ENCODE peak calls at places on chromosomes 3 and 15, in seven cellular contexts. M is psoas muscle, K is ovary, U is upper lobe of right lung, F is cardiac muscle cell, T is body of pancreas, V is Panc1. C is an unnamed sample.

GRCh38 chr3:32258869-32259268 is 20.4 kb downstream of the CMTM8 start:
- DNase-seq in F (no peak), V (no peak), M (no peak), T (no peak), U (no peak), K (no peak), C (no peak)

GRCh38 chr3:113269661-113270060 is 58.3 kb downstream of the BOC start:
- DNase-seq in M (no peak), V (no peak), T (peak), F (no peak), K (no peak), U (no peak), C (no peak)

GRCh38 chr15:75042730-75043508 is 19.5 kb downstream of the PPCDC start:
- DNase-seq in K (peak), T (peak), M (peak), F (peak), V (no peak), U (peak), C (peak)

GRCh38 chr3:184334470-184335158 is 2.8 kb upstream of the FAM131A start:
- DNase-seq in K (no peak), T (no peak), F (no peak), M (peak), U (no peak), V (peak), C (no peak)

GRCh38 chr3:155326249-155326648 is 32.8 kb upstream of the STRIT1 start:
- DNase-seq in F (no peak), K (no peak), V (no peak), T (no peak), M (no peak), U (no peak), C (no peak)

GRCh38 chr3:120052685-120053084 is 41.6 kb downstream of the GSK3B start:
- DNase-seq in F (no peak), V (no peak), T (no peak), U (no peak), K (no peak), M (no peak), C (no peak)

GRCh38 chr3:127735767-127736693 is 63.3 kb downstream of the ABTB1 start:
- DNase-seq in V (no peak), F (no peak), K (peak), T (peak), M (no peak), U (no peak), C (no peak)

GRCh38 chr3:106025151-106025722 is 156.4 kb upstream of the CBLB start:
- DNase-seq in K (no peak), M (no peak), T (peak), U (peak), F (no peak), V (no peak), C (peak)

GRCh38 chr15:63449711-63450110 is 54.7 kb upstream of the USP3 start:
- DNase-seq in V (no peak), T (no peak), U (no peak), M (no peak), K (no peak), F (no peak), C (no peak)

GRCh38 chr3:46663611-46664135 is 29.8 kb downstream of the ALS2CL start:
- DNase-seq in F (peak), U (peak), V (no peak), M (peak), K (peak), T (no peak), C (peak)

GRCh38 chr3:59364471-59364870 is 314.6 kb upstream of the CFAP20DC start:
- DNase-seq in V (no peak), F (no peak), T (no peak), K (no peak), U (no peak), M (no peak), C (no peak)

GRCh38 chr3:72593881-72594397 is 254.3 kb downstream of the SHQ1 start:
- DNase-seq in M (no peak), F (no peak), U (no peak), K (no peak), V (no peak), T (no peak), C (no peak)

GRCh38 chr15:100684591-100684990 is 82.2 kb downstream of the ASB7 start:
- DNase-seq in T (no peak), K (peak), V (no peak), M (no peak), U (peak), F (no peak), C (no peak)

GRCh38 chr3:152031321-152031720 is 157.9 kb downstream of the SUCNR1 start:
- DNase-seq in M (no peak), F (no peak), U (no peak), T (no peak), V (no peak), K (no peak), C (no peak)

GRCh38 chr3:186400677-186401076 is 38.6 kb upstream of the DGKG start:
- DNase-seq in K (no peak), V (no peak), T (no peak), F (no peak), U (no peak), M (no peak), C (no peak)

GRCh38 chr15:51103330-51103729 is 8.6 kb upstream of the TNFAIP8L3 start:
- DNase-seq in U (no peak), K (no peak), F (no peak), V (no peak), T (no peak), M (no peak), C (no peak)

DNA sequence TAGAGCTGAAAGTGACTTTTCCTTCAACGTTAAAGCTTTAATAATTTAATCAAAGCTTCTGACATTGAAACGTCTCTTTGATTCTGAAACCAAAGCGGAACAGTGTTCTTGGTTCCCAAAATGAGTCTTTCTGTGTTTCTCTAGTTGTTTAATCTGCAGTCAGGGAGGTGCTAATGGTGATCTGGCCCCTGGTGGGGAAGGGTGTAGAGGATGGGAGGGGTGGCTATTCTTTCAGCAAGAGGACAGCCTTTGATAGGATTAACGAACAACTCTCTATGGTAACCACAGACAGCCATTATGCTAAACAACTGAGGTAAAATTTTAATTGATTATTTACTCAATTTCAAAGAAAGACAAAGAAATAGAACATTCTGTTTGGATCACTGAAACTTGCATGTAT is 79.9 kb upstream of the CADPS start:
- DNase-seq in F (no peak), K (no peak), V (no peak), U (no peak), T (no peak), M (no peak), C (no peak)
- H3K4me3 ChIP-seq in F (no peak), K (no peak), V (no peak), U (no peak), T (no peak), M (no peak), C (no peak)

DNA sequence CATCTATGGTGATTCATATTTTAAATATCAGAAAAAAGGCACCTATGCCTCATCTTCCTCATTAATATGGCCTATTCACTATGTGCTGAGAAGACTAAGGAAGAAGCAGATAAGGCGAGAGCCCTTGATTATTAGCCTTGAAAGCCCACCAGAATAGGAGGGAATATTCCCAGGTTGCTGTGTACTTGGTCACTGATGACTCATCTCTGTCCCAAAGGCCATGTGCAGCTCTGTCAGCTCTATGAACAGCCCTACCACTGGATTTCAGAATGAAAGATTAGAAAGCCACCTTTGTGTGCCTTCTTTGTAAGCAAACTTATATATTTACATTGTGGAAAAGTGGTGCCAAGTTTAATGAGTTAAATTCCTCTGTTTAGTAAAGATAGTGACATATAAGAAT is 211.5 kb downstream of the NFKBIZ start:
- DNase-seq in U (no peak), F (no peak), K (no peak), M (no peak), T (no peak), V (no peak), C (no peak)
- TF ChIP-seq CTCF in U (no peak), F (no peak), K (no peak), M (no peak), T (no peak), V (no peak), C (no peak)

DNA sequence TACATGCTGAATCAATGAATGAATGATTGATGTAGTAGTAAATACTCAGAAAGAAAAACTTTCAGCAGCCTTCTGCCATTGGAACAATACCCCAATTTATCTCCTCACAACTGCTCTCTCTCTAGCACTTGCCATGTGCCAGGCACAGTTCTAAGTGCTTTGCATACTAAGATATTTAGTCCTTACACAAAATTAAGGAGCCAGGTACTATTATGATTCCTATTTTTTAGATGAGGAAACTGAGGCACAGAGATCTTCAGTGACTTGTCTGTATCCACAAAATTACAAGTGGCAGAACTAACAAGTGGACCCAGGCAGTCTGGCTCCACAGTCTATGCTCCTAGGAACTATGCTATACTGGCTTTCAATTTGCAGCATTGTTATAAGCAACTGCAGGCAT is 279.2 kb downstream of the LSAMP start:
- DNase-seq in M (no peak), F (no peak), V (no peak), T (no peak), U (no peak), K (no peak), C (no peak)
- H3K27ac ChIP-seq in M (no peak), F (no peak), V (no peak), T (no peak), U (no peak), K (no peak), C (no peak)

DNA sequence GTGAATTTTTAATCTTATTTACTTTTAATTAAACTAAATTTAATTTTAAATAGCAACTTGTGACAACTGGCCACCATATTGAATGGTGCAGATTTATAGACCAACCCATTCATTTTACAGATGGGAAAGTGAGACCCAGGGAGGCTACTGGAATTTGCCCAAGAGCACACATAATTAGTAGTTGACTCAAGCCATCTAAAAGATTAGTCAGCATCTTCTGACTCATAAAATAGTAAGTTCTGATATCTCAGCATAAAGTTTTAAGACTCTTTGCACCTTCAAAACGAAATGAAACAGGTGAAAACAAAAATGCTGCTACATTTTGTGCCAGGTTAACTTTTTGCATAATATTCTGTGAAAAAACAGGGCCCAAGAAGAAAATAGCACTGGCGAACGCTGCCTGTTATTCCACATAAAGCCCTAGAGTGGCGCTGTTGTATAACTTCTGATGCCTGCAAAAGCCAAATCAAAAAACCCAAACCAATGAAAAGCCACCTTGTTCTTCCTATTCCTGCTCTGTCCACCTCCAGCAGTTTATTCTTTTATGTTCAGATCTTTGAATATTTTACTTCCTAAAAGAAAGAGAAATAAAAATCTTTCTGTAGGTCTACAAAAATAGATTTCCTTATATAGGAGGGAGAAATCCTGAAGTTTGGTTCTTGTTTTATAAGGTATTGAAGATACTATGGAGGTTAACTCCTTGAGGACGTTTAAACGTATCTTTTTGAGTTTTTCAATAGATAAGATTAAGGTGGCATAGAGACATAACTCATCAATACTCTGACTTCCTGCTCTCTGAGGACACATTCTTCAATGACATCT is 62.8 kb downstream of the OTOL1 start:
- DNase-seq in M (no peak), T (peak), V (peak), U (no peak), K (no peak), F (peak), C (no peak)
- H3K4me3 ChIP-seq in M (no peak), T (no peak), V (no peak), U (no peak), K (no peak), F (no peak), C (no peak)

GRCh38 chr3:38253704-38254103 is 11.9 kb upstream of the SLC22A13 start:
- DNase-seq in M (no peak), K (no peak), U (no peak), V (no peak), F (no peak), T (no peak), C (no peak)

GRCh38 chr3:38247366-38248035 is 18.1 kb upstream of the SLC22A13 start:
- DNase-seq in U (no peak), T (no peak), V (peak), F (peak), M (no peak), K (no peak), C (no peak)

GRCh38 chr3:38254872-38255271 is 10.7 kb upstream of the SLC22A13 start:
- DNase-seq in T (no peak), V (no peak), K (no peak), U (no peak), F (no peak), M (no peak), C (no peak)

GRCh38 chr3:38250198-38250597 is 15.4 kb upstream of the SLC22A13 start:
- DNase-seq in M (no peak), F (no peak), U (no peak), T (no peak), K (no peak), V (no peak), C (no peak)

GRCh38 chr3:38251197-38251596 is 14.4 kb upstream of the SLC22A13 start:
- DNase-seq in U (no peak), V (no peak), F (no peak), K (no peak), T (no peak), M (no peak), C (no peak)
- TF ChIP-seq CTCF in U (no peak), V (no peak), F (no peak), K (no peak), T (no peak), M (no peak), C (no peak)